ENCODE peak calls at places on chromosomes 2 and 18, in five cellular contexts. J is fibroblast of lung; S is stimulated activated CD4-positive, alpha-beta T cell treated with anti-CD3 and anti-CD28 coated beads, Interleukin-4, amount 100 ng/mL, for 48 hours; X is EL; F is H54. Q is an unnamed sample.

GRCh38 chr18:76258209-76258608 is 236.8 kb downstream of the ZNF516 start:
- DNase-seq in F (no peak), J (peak; percentile 66), X (no peak), S (no peak), Q (no peak)

GRCh38 chr2:53334610-53335009 is 433.0 kb upstream of the CHAC2 start:
- DNase-seq in F (no peak), S (no peak), X (no peak), J (no peak), Q (no peak)

GRCh38 chr2:72274284-72274869 is 126.7 kb upstream of the CYP26B1 start:
- DNase-seq in X (no peak), J (peak; percentile 39), F (no peak), S (no peak), Q (no peak)

GRCh38 chr2:187319441-187320108 is 128.5 kb downstream of the CALCRL start:
- DNase-seq in X (no peak), S (no peak), J (peak; percentile 83), F (no peak), Q (no peak)

GRCh38 chr18:79855147-79855910 is 57.6 kb downstream of the KCNG2 start:
- DNase-seq in J (no peak), S (no peak), X (peak; percentile 8), F (no peak), Q (no peak)

GRCh38 chr18:63899206-63899605 is 8.6 kb upstream of the SERPINB10 start:
- DNase-seq in X (no peak), J (no peak), F (no peak), S (no peak), Q (no peak)

GRCh38 chr2:71620851-71621251 is 167.5 kb downstream of the DYSF start:
- DNase-seq in F (no peak), S (no peak), J (no peak), X (no peak), Q (no peak)

GRCh38 chr2:189848276-189848675 is 64.0 kb downstream of the PMS1 start:
- DNase-seq in S (no peak), J (peak; percentile 63), F (no peak), X (no peak), Q (no peak)

GRCh38 chr2:109162999-109163398 is 34.0 kb downstream of the SH3RF3 start:
- DNase-seq in F (no peak), S (no peak), X (peak; percentile 52), J (peak; percentile 81), Q (no peak)

GRCh38 chr2:43576983-43577892 is 18.6 kb downstream of the THADA start:
- DNase-seq in F (peak; percentile 9), J (peak; percentile 82), S (no peak), X (peak; percentile 67), Q (peak; percentile 44)

GRCh38 chr2:85790032-85790431 is 36.2 kb downstream of the ATOH8 start:
- DNase-seq in S (no peak), J (no peak), X (no peak), F (no peak), Q (no peak)

GRCh38 chr2:86274265-86274917 is 63.0 kb downstream of the REEP1 start:
- DNase-seq in S (no peak), F (peak; percentile 72), X (peak; percentile 79), J (peak; percentile 77), Q (no peak)

GRCh38 chr18:67845035-67845434 is 328.5 kb upstream of the DSEL start:
- DNase-seq in J (no peak), S (no peak), X (no peak), F (no peak), Q (no peak)

GRCh38 chr2:64852771-64853241 is 136.4 kb upstream of the SLC1A4 start:
- DNase-seq in J (no peak), X (no peak), S (no peak), F (no peak), Q (peak; percentile 99)

GRCh38 chr2:32039447-32040219 is at the start of gene DPY30:
- DNase-seq in S (peak; percentile 87), F (peak; percentile 90), J (peak; percentile 91), X (peak; percentile 93), Q (peak; percentile 80)

Q was measured in GF-D8.